ENCODE peak calls at places on chromosomes 3 and 15, in four cellular contexts. Z is ovary, X is HFF-Myc, E is Kasumi-1. J is an unnamed sample.

GRCh38 chr3:160134964-160135363 is 90.3 kb upstream of the C3orf80 start:
- DNase-seq in Z (no peak), X (no peak), E (peak; percentile 42), J (peak; percentile 47)

GRCh38 chr15:38782156-38782555 is 217.5 kb upstream of the RASGRP1 start:
- DNase-seq in Z (no peak), X (no peak), E (no peak), J (no peak)

GRCh38 chr3:40096561-40097506 is 212.7 kb upstream of the EIF1B start:
- DNase-seq in Z (no peak), X (no peak), E (no peak), J (peak; percentile 62)

GRCh38 chr3:63279000-63279366 is 875 bp downstream of the SYNPR start:
- DNase-seq in E (no peak), Z (no peak), X (no peak), J (no peak)

GRCh38 chr3:195259146-195259563 is 11.8 kb downstream of the XXYLT1 start:
- DNase-seq in Z (no peak), E (no peak), X (peak; percentile 56), J (peak; percentile 26)

GRCh38 chr3:179348325-179349013 is 960 bp downstream of the MFN1 start:
- DNase-seq in Z (no peak), E (peak; percentile 31), X (no peak), J (peak; percentile 15)

GRCh38 chr15:40313531-40314398 is 6.0 kb upstream of the PLCB2 start:
- DNase-seq in E (peak; percentile 64), X (no peak), Z (no peak), J (peak; percentile 64)

GRCh38 chr3:174857301-174857700 is 1.8 kb upstream of the NAALADL2 start:
- DNase-seq in X (no peak), E (no peak), Z (no peak), J (no peak)

GRCh38 chr15:89127054-89127702 is 38.9 kb downstream of the ABHD2 start:
- DNase-seq in X (no peak), Z (no peak), E (peak; percentile 5), J (no peak)

GRCh38 chr3:51340311-51340829 is 44.7 kb upstream of the MANF start:
- DNase-seq in X (peak; percentile 87), Z (peak; percentile 20), E (no peak), J (no peak)

GRCh38 chr3:14628406-14628805 is 23.2 kb upstream of the CCDC174 start:
- DNase-seq in X (no peak), Z (no peak), E (no peak), J (no peak)

GRCh38 chr15:38647683-38648082 is 83.1 kb upstream of the RASGRP1 start:
- DNase-seq in Z (no peak), X (no peak), E (no peak), J (no peak)

GRCh38 chr3:52153389-52154096 is 680 bp downstream of the POC1A start:
- DNase-seq in Z (peak; percentile 37), E (peak; percentile 26), X (no peak), J (no peak)

GRCh38 chr3:175336406-175337133 is 477.4 kb downstream of the NAALADL2 start:
- DNase-seq in E (no peak), Z (no peak), X (no peak), J (no peak)

GRCh38 chr3:122392868-122393844 is 9.2 kb downstream of the FAM162A start:
- DNase-seq in X (no peak), E (peak; percentile 87), Z (no peak), J (peak; percentile 74)

GRCh38 chr3:190222360-190222759 is 99.9 kb downstream of the CLDN1 start:
- DNase-seq in X (no peak), E (no peak), Z (no peak), J (no peak)

GRCh38 chr3:140242818-140243276 is 307.9 kb downstream of the CLSTN2 start:
- DNase-seq in E (no peak), Z (no peak), X (peak; percentile 4), J (no peak)

GRCh38 chr3:185103359-185104127 is 49.3 kb downstream of the C3orf70 start:
- DNase-seq in Z (no peak), X (no peak), E (no peak), J (no peak)

GRCh38 chr3:18424862-18425640 is at the start of gene SATB1:
- DNase-seq in Z (peak; percentile 82), E (peak; percentile 68), X (peak; percentile 2), J (no peak)

GRCh38 chr3:117278424-117279190 is 569.0 kb downstream of the TUSC7 start:
- DNase-seq in E (no peak), X (peak; percentile 1), Z (no peak), J (no peak)

GRCh38 chr3:25191703-25192102 is 236.4 kb upstream of the RARB start:
- DNase-seq in Z (no peak), E (no peak), X (no peak), J (no peak)

GRCh38 chr15:51375966-51376640 is 34.6 kb downstream of the GLDN start:
- DNase-seq in E (no peak), X (no peak), Z (no peak), J (no peak)

GRCh38 chr15:42020713-42021273 is at the start of gene PLA2G4E:
- DNase-seq in Z (no peak), X (no peak), E (no peak), J (no peak)

GRCh38 chr3:176934698-176935097 is 262.6 kb downstream of the TBL1XR1 start:
- DNase-seq in Z (no peak), X (no peak), E (no peak), J (no peak)

GRCh38 chr3:135412475-135412874 is 553.1 kb upstream of the PPP2R3A start:
- DNase-seq in Z (no peak), E (no peak), X (no peak), J (no peak)

GRCh38 chr3:126971891-126972351 is 11.0 kb upstream of the PLXNA1 start:
- DNase-seq in X (no peak), Z (no peak), E (no peak), J (peak; percentile 78)

GRCh38 chr3:48919215-48920138 is 835 bp downstream of the ARIH2 start:
- DNase-seq in E (peak; percentile 76), Z (no peak), X (no peak), J (peak; percentile 30)

GRCh38 chr15:33638439-33638838 is 327.7 kb downstream of the RYR3 start:
- DNase-seq in X (no peak), E (no peak), Z (no peak), J (no peak)

GRCh38 chr15:60781211-60781713 is 302.3 kb upstream of the ICE2 start:
- DNase-seq in E (no peak), Z (no peak), X (no peak), J (peak; percentile 17)

GRCh38 chr3:65019412-65020093 is 331.8 kb upstream of the ADAMTS9 start:
- DNase-seq in X (no peak), Z (no peak), E (no peak), J (no peak)

GRCh38 chr15:52785672-52786406 is 4.3 kb downstream of the ONECUT1 start:
- DNase-seq in Z (no peak), E (no peak), X (no peak), J (no peak)

GRCh38 chr3:145145461-145145860 is 1015.5 kb downstream of the PLOD2 start:
- DNase-seq in X (no peak), Z (no peak), E (no peak), J (no peak)

GRCh38 chr15:34012461-34013028 is 26.5 kb downstream of the AVEN start:
- DNase-seq in E (no peak), Z (no peak), X (no peak), J (no peak)

GRCh38 chr3:131616719-131617118 is 113.9 kb upstream of the MRPL3 start:
- DNase-seq in E (no peak), X (no peak), Z (no peak), J (no peak)

GRCh38 chr3:107235923-107236315 is 141.3 kb upstream of the CCDC54 start:
- DNase-seq in Z (no peak), E (peak; percentile 93), X (peak; percentile 67), J (peak; percentile 99)

J was measured in pons.